ENCODE peak calls at places on chromosomes 4 and X, in five cellular contexts. K, D, W, S and E are unnamed samples.
A peak's percentile ranks its signal among the peaks of the same experiment; 100 is the strongest.

GRCh38 chrX:153765138-153766079 is 1.4 kb downstream of the PLXNB3 start:
- DNase-seq in K (peak; percentile 52), D (no peak), W (no peak), S (peak; percentile 97), E (no peak)

GRCh38 chr4:185846550-185847210 is 34.7 kb upstream of the SORBS2 start:
- DNase-seq in K (no peak), D (no peak), W (no peak), S (no peak), E (no peak)

GRCh38 chr4:1279253-1279652 is 10.4 kb upstream of the MAEA start:
- DNase-seq in K (no peak), D (no peak), W (no peak), S (no peak), E (no peak)

GRCh38 chr4:82050806-82051205 is 323.0 kb downstream of the HNRNPD start:
- DNase-seq in K (no peak), D (no peak), W (no peak), S (no peak), E (no peak)

GRCh38 chr4:185912779-185913178 is 100.8 kb upstream of the SORBS2 start:
- DNase-seq in K (peak; percentile 7), D (no peak), W (no peak), S (no peak), E (peak; percentile 46)

GRCh38 chrX:108384783-108385182 is 53.4 kb downstream of the COL4A6 start:
- DNase-seq in K (no peak), D (no peak), W (no peak), S (no peak), E (no peak)

GRCh38 chr4:3190549-3190948 is 58.4 kb upstream of the MSANTD1 start:
- DNase-seq in K (no peak), D (no peak), W (no peak), S (no peak), E (no peak)

GRCh38 chr4:142845293-142846070 is 619 bp downstream of the INPP4B start:
- DNase-seq in K (peak; percentile 2), D (no peak), W (no peak), S (peak; percentile 27), E (no peak)

GRCh38 chr4:1366371-1367229 is 19.6 kb downstream of the UVSSA start:
- DNase-seq in K (no peak), D (no peak), W (no peak), S (no peak), E (no peak)

GRCh38 chrX:151984328-151984727 is 9.9 kb upstream of the GABRE start:
- DNase-seq in K (peak; percentile 94), D (no peak), W (no peak), S (no peak), E (peak; percentile 85)

GRCh38 chr4:86950835-86951525 is 16.2 kb downstream of the AFF1 start:
- DNase-seq in K (no peak), D (no peak), W (no peak), S (no peak), E (no peak)

GRCh38 chr4:16065066-16065465 is 18.8 kb downstream of the PROM1 start:
- DNase-seq in K (no peak), D (no peak), W (no peak), S (no peak), E (no peak)

GRCh38 chr4:26589699-26590098 is 5.8 kb downstream of the TBC1D19 start:
- DNase-seq in K (no peak), D (no peak), W (no peak), S (no peak), E (no peak)

GRCh38 chr4:181807771-181808170 is 435.4 kb upstream of the TENM3 start:
- DNase-seq in K (no peak), D (no peak), W (no peak), S (no peak), E (no peak)

GRCh38 chr4:30828290-30828926 is 108.2 kb downstream of the PCDH7 start:
- DNase-seq in K (no peak), D (no peak), W (no peak), S (no peak), E (no peak)

GRCh38 chr4:22312113-22312512 is 203.8 kb downstream of the ADGRA3 start:
- DNase-seq in K (no peak), D (no peak), W (no peak), S (no peak), E (no peak)

DNA sequence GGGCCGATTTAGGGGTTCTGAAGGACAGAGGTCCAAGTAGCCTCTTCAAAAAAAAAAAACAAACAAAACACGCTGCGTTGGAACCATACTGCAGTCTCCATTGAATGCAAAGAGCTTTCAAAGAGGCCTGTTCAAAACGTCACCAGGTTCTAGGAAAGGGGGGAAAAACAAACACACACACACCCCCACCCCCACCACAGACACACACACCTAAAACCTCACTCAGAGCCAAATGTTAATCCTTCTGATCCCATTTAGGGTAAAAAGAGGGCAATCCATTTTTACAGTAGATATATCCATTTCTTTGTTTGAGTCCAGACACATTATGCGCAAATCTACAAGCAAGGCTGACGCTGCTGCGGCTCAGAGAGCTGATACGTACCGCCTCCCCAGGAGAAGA is 1.4 kb downstream of the NKRF start:
- DNase-seq in K (peak; percentile 2), D (no peak), W (no peak), S (no peak), E (no peak)
- H3K27ac ChIP-seq in K (no peak overlapping the region), D (no peak overlapping the region), W (no peak overlapping the region), S (no peak overlapping the region), E (no peak overlapping the region)

GRCh38 chr4:184295206-184295605 is 77.5 kb upstream of the ENPP6 start:
- DNase-seq in K (no peak), D (no peak), W (no peak), S (no peak), E (no peak)
- H3K27ac ChIP-seq in K (no peak overlapping the region), D (no peak overlapping the region), W (no peak overlapping the region), S (no peak overlapping the region), E (no peak overlapping the region)

GRCh38 chr4:38873290-38873949 is 5.8 kb downstream of the FAM114A1 start:
- DNase-seq in K (no peak), D (no peak), W (no peak), S (no peak), E (no peak)

GRCh38 chr4:38870098-38870850 is 2.7 kb downstream of the FAM114A1 start:
- DNase-seq in K (no peak), D (no peak), W (no peak), S (no peak), E (no peak)

GRCh38 chr4:38871593-38871992 is 4.0 kb downstream of the FAM114A1 start:
- DNase-seq in K (no peak), D (no peak), W (no peak), S (no peak), E (no peak)

GRCh38 chr4:38869511-38869910 is 1.9 kb downstream of the FAM114A1 start:
- DNase-seq in K (peak; percentile 17), D (no peak), W (no peak), S (no peak), E (no peak)

DNA sequence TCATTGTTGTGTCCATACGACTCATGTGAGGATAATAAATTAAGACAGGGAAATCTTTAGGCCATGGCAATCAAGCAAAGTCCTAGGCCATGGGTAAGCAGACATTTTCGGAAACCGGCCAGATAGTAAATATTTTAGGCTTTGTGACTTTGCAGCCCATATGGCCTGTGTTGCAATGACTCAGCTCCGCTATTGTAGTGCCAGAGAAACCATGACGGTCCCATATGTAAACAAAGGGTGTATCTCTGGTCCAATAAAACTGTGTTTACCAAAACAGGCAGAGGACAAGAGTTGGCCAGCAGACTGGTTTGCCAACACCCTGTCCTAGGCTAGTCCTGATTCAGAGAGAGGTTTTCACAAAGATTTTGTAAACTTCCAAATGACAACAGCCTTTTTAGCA is 5.0 kb downstream of the FAM114A1 start:
- DNase-seq in K (no peak), D (no peak), W (no peak), S (no peak), E (peak; percentile 69)
- H3K27ac ChIP-seq in K (no peak overlapping the region), D (no peak overlapping the region), W (no peak overlapping the region), S (no peak overlapping the region), E (no peak overlapping the region)

GRCh38 chr4:138110815-138111214 is 131.3 kb downstream of the SLC7A11 start:
- DNase-seq in K (peak; percentile 94), D (no peak), W (no peak), S (no peak), E (no peak)

GRCh38 chr4:138112389-138112788 is 129.8 kb downstream of the SLC7A11 start:
- DNase-seq in K (no peak), D (no peak), W (no peak), S (no peak), E (no peak)

GRCh38 chr4:138114434-138114833 is 127.7 kb downstream of the SLC7A11 start:
- DNase-seq in K (peak; percentile 36), D (no peak), W (no peak), S (no peak), E (no peak)

GRCh38 chr4:138113819-138114415 is 128.2 kb downstream of the SLC7A11 start:
- DNase-seq in K (peak; percentile 54), D (no peak), W (no peak), S (no peak), E (no peak)

DNA sequence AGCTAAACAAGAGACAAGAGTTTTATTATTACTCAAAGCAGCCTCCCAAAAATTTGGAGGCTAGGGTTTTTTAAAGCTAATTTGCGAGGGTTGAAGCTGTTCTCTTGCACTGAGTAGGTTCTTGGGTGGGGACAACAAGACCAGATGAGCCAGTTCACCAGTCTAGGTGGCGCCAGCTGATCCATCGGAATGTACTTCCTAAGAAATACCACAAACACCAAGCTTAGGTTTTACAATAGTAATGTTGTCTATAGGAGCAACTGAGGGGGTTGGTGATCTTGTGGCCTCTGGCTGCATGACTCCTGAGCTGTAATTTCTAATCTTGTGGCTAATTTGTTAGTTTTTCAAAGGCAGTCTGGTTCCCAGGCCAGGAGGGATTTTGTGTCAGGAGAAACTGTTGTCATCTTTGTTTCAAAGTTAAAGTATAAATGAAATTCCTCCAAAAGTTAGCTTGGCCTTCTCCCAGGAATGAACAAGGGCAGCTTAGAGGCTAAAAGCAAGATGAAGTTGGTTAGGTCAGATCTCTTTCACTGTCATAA is 130.6 kb downstream of the SLC7A11 start:
- DNase-seq in K (peak; percentile 74), D (no peak), W (no peak), S (no peak), E (no peak)
- H3K27ac ChIP-seq in K (peak overlapping the region; percentile 99), D (no peak overlapping the region), W (no peak overlapping the region), S (no peak overlapping the region), E (peak overlapping the region; percentile 79)

GRCh38 chr4:7854211-7854610 is 85.5 kb downstream of the AFAP1 start:
- DNase-seq in K (no peak), D (no peak), W (no peak), S (no peak), E (no peak)

GRCh38 chr4:7852568-7853185 is 87.0 kb downstream of the AFAP1 start:
- DNase-seq in K (no peak), D (no peak), W (no peak), S (no peak), E (no peak)

GRCh38 chr4:7853271-7853670 is 86.4 kb downstream of the AFAP1 start:
- DNase-seq in K (no peak), D (no peak), W (no peak), S (no peak), E (no peak)

GRCh38 chr4:7855731-7856130 is 83.9 kb downstream of the AFAP1 start:
- DNase-seq in K (no peak), D (no peak), W (no peak), S (no peak), E (no peak)

DNA sequence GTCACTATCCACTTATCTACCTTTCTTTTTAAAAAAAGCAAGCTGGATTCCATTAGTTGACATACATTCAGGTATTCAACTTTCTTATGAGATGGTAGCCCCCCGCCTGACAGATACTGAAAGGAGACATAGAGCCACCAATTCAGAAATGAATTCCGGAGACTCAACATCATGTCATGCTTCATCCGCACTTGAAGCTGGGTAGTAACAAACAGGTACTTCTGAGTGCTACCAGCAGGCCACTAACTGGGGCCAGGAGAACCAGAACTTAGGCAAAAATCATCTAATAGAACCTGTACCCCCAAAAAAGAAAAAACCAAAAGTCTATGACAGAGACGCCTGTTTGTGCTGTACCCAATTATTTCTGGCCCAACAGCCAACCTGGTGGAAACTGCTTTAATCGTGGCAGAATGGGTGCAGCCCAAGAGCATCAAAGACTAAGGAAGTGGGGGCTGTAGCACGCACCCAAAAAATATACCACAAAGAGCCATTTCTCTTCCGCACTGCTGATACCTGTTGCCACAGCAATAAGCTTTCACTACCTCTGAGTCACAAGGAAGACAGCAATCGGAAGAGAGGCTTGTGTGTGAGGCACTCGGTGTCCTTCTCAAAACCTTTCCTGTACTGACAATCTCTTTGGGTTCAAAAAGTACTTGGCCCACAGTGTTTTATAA is 84.8 kb downstream of the AFAP1 start:
- DNase-seq in K (no peak), D (no peak), W (no peak), S (no peak), E (no peak)
- H3K27ac ChIP-seq in K (peak overlapping the region; percentile 13), D (no peak overlapping the region), W (no peak overlapping the region), S (no peak overlapping the region), E (no peak overlapping the region)